ENCODE peak calls at places on chromosomes 4 and X, in eight cellular contexts. T is hippocampal formation; D is activated CD4-positive, alpha-beta memory T cell treated with anti-CD3 and anti-CD28 coated beads, Interleukin-2, amount 10 ng/mL, durations not matched to agents 7 days and 5 days; W is BJ; Z is HT1080; U is colonic mucosa; X is mesenteric fat pad; B is GM03348. E is an unnamed sample.

GRCh38 chr4:123297836-123298235 is 98.8 kb upstream of the SPRY1 start:
- DNase-seq in X (no peak), D (no peak), Z (no peak), T (no peak), B (no peak), U (no peak), W (no peak), E (no peak)

GRCh38 chr4:41334182-41334581 is 77.5 kb downstream of the UCHL1 start:
- DNase-seq in X (no peak), B (no peak), T (no peak), W (no peak), Z (no peak), U (no peak), D (no peak), E (no peak)

GRCh38 chr4:181877329-181877848 is 365.8 kb upstream of the TENM3 start:
- DNase-seq in B (no peak), T (no peak), U (no peak), X (no peak), D (no peak), Z (peak; percentile 78), W (no peak), E (no peak)

GRCh38 chr4:47692691-47693090 is 145.2 kb downstream of the CORIN start:
- DNase-seq in U (no peak), Z (no peak), W (no peak), B (no peak), T (no peak), D (no peak), X (no peak), E (no peak)

GRCh38 chrX:32170481-32170880 is 1040.9 kb downstream of the DMD start:
- DNase-seq in Z (no peak), B (no peak), T (no peak), D (no peak), U (no peak), W (no peak), X (no peak), E (no peak)

GRCh38 chrX:40157228-40158035 is 59.7 kb upstream of the BCOR start:
- DNase-seq in W (no peak), D (no peak), X (no peak), B (no peak), T (no peak), Z (no peak), U (no peak), E (no peak)

GRCh38 chrX:115268421-115268820 is 21.1 kb upstream of the LUZP4 start:
- DNase-seq in B (no peak), T (no peak), W (no peak), X (no peak), D (no peak), U (no peak), Z (peak; percentile 0), E (no peak)

GRCh38 chr4:26836539-26836938 is 24.1 kb upstream of the STIM2 start:
- DNase-seq in U (no peak), B (no peak), T (no peak), Z (no peak), W (no peak), D (no peak), X (no peak), E (no peak)

GRCh38 chrX:68692651-68693050 is 45.2 kb downstream of the STARD8 start:
- DNase-seq in W (no peak), B (no peak), U (no peak), X (no peak), D (no peak), Z (peak; percentile 75), T (no peak), E (no peak)

GRCh38 chr4:79367111-79367510 is 40.9 kb downstream of the GK2 start:
- DNase-seq in Z (no peak), B (no peak), D (no peak), W (no peak), U (no peak), X (no peak), T (no peak), E (no peak)

GRCh38 chr4:169062861-169063197 is 52.8 kb upstream of the CBR4 start:
- DNase-seq in W (no peak), T (no peak), X (no peak), D (no peak), B (no peak), Z (no peak), U (no peak), E (no peak)

GRCh38 chrX:119101168-119101567 is 26.4 kb downstream of the KIAA1210 start:
- DNase-seq in D (no peak), X (no peak), B (no peak), U (no peak), W (no peak), T (no peak), Z (no peak), E (no peak)

GRCh38 chrX:78922754-78923153 is 22.4 kb upstream of the P2RY10 start:
- DNase-seq in B (no peak), D (no peak), T (no peak), Z (no peak), X (no peak), W (no peak), U (no peak), E (no peak)

E was measured in GM12892.